ENCODE peak calls at places on chromosomes 4 and X, in six cellular contexts. U is right atrium auricular region, C is left ventricle myocardium inferior, J is cardiac fibroblast, X is H1, B is HFF-Myc. A is an unnamed sample.

GRCh38 chr4:140870427-140870826 is 114.2 kb upstream of the TBC1D9 start:
- DNase-seq in U (no peak), C (no peak), J (no peak), X (no peak), B (no peak), A (no peak)

GRCh38 chr4:3784469-3785291 is 18.5 kb downstream of the ADRA2C start:
- DNase-seq in U (no peak), C (no peak), J (no peak), X (no peak), B (no peak), A (no peak)

GRCh38 chrX:1418901-1419544 is 27.1 kb upstream of the SLC25A6 start:
- DNase-seq in U (no peak), C (no peak), J (no peak), X (no peak), B (no peak), A (no peak)

GRCh38 chrX:135544338-135544948 is 24.0 kb downstream of the INTS6L start:
- DNase-seq in U (no peak), C (no peak), J (no peak), X (no peak), B (no peak), A (no peak)

GRCh38 chr4:151569650-151570049 is 160.7 kb downstream of the FHIP1A start:
- DNase-seq in U (no peak), C (no peak), J (no peak), X (no peak), B (no peak), A (peak; percentile 15)

GRCh38 chr4:115575851-115576250 is 462.4 kb upstream of the NDST4 start:
- DNase-seq in U (no peak), C (no peak), J (no peak), X (no peak), B (no peak), A (no peak)

GRCh38 chrX:129772796-129773431 is 6.8 kb upstream of the SASH3 start:
- DNase-seq in U (peak; percentile 69), C (peak; percentile 43), J (no peak), X (no peak), B (no peak), A (no peak)

GRCh38 chr4:25817059-25817681 is 45.6 kb downstream of the SEL1L3 start:
- DNase-seq in U (no peak), C (no peak), J (peak; percentile 68), X (no peak), B (no peak), A (no peak)

GRCh38 chr4:80216100-80216761 is 18.9 kb downstream of the PRDM8 start:
- DNase-seq in U (no peak), C (no peak), J (no peak), X (no peak), B (no peak), A (no peak)

GRCh38 chr4:168852387-168852786 is 157.7 kb downstream of the CBR4 start:
- DNase-seq in U (no peak), C (no peak), J (no peak), X (no peak), B (no peak), A (no peak)

GRCh38 chrX:24498975-24499374 is 33.9 kb downstream of the PDK3 start:
- DNase-seq in U (no peak), C (no peak), J (peak; percentile 20), X (no peak), B (no peak), A (no peak)

GRCh38 chrX:65035451-65035779 is 59.2 kb upstream of the ZC4H2 start:
- DNase-seq in U (no peak), C (peak; percentile 15), J (peak; percentile 16), X (peak; percentile 0), B (no peak), A (no peak)

GRCh38 chrX:130975947-130976346 is 72.9 kb upstream of the ENOX2 start:
- DNase-seq in U (no peak), C (no peak), J (peak; percentile 51), X (no peak), B (peak; percentile 25), A (peak; percentile 60)

GRCh38 chrX:154013614-154014360 is 5.9 kb downstream of the IRAK1 start:
- DNase-seq in U (no peak), C (no peak), J (peak; percentile 45), X (no peak), B (no peak), A (no peak)

GRCh38 chr4:93760284-93760683 is 68.3 kb upstream of the ATOH1 start:
- DNase-seq in U (no peak), C (no peak), J (no peak), X (no peak), B (no peak), A (no peak)

GRCh38 chrX:142327182-142327581 is 122.1 kb upstream of the MAGEC2 start:
- DNase-seq in U (no peak), C (no peak), J (no peak), X (no peak), B (no peak), A (no peak)

GRCh38 chrX:66221856-66222255 is 57.8 kb downstream of the HEPH start:
- DNase-seq in U (no peak), C (no peak), J (no peak), X (no peak), B (no peak), A (no peak)

GRCh38 chr4:62087706-62088105 is 887.6 kb downstream of the ADGRL3 start:
- DNase-seq in U (no peak), C (no peak), J (no peak), X (no peak), B (no peak), A (no peak)

GRCh38 chr4:14752341-14753046 is 249.8 kb upstream of the CPEB2 start:
- DNase-seq in U (no peak), C (no peak), J (no peak), X (no peak), B (no peak), A (no peak)

GRCh38 chr4:14744346-14744745 is 257.9 kb upstream of the CPEB2 start:
- DNase-seq in U (no peak), C (no peak), J (no peak), X (no peak), B (no peak), A (no peak)

GRCh38 chr4:14749910-14750309 is 252.4 kb upstream of the CPEB2 start:
- DNase-seq in U (no peak), C (peak; percentile 29), J (peak; percentile 29), X (no peak), B (no peak), A (peak; percentile 0)
- TF ChIP-seq CTCF in U (peak; percentile 39), C (peak; percentile 71), J (peak; percentile 29), X (peak; percentile 51), B (no peak), A (peak; percentile 41)

DNA sequence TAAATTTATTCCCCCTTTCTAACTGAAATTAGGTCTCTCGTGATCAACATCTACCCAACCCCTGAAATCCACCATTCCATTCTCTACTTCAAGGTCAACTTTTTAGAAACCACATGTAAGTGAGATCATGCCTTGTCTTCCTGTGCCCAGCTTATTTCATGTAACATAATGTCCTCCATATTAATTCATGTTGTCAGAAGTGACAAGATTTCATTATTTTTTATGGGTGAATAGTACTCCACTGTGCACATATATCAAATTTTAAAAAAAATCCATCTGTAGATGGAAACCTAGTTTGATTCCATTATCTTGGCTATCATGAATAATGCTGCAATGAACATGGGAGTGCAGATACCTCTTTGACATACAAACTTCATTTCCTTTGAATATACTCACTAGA is 1.5 kb downstream of the PPID start:
- DNase-seq in U (no peak), C (no peak), J (no peak), X (no peak), B (no peak), A (no peak)
- H3K4me3 ChIP-seq in U (no peak overlapping the region), C (peak overlapping the region; percentile 97), J (no peak overlapping the region), X (no peak overlapping the region), B (peak overlapping the region; percentile 93), A (peak overlapping the region; percentile 83)

DNA sequence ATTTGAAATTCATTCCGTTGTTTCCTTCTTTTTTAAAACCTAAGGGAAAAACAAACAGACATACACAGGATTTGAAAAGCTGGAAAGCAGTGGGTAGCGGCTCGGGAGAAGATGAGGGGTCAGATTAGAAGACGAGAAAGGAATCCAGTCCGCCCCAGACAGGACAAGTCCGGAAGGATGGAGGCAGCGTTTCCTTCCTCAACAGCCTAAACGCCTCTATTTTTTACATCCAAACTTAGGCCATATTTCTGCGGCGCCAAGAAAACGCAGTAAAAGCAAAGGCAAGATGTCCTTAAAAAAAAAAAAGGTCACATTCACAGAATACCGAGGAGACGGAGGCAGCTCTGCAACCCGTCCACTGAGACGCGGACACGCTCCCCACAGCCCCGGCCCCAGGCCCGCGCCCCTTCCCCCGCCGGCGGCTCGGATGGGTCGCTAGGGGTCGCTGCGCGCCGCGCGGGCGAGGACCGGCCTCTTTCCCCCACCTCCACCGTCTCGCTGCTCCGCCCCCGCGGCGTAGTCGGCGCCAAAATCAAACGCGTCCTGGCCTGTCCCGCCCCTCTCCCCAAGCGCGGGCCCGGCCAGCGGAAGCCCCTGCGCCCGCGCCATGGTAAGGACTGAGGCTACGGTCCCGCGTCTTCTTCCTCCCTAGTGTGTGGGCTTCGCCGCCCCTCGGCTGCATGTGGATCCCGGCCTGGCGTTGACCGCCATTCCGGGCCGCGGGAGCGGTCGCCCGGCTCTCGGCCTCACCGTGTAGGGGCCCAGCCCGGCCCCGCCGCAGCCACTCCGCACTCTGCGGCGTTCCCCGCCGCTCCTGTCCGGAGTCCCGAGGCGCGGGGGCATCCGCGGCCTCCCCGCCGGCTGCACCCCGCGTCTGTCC is at the start of gene MND1:
- DNase-seq in U (peak; percentile 67), C (peak; percentile 82), J (peak; percentile 81), X (peak; percentile 72), B (no peak), A (no peak)
- TF ChIP-seq CTCF in U (peak; percentile 99), C (peak; percentile 98), J (peak; percentile 51), X (peak; percentile 70), B (peak; percentile 82), A (peak; percentile 81)

GRCh38 chr4:48247878-48248558 is 21.6 kb downstream of the TEC start:
- DNase-seq in U (no peak), C (no peak), J (no peak), X (no peak), B (no peak), A (no peak)
- H3K4me3 ChIP-seq in U (no peak overlapping the region), C (no peak overlapping the region), J (no peak overlapping the region), X (no peak overlapping the region), B (no peak overlapping the region), A (no peak overlapping the region)

GRCh38 chr4:121050251-121050650 is 22.1 kb downstream of the NDNF start:
- DNase-seq in U (no peak), C (no peak), J (no peak), X (no peak), B (no peak), A (no peak)
- TF ChIP-seq CTCF in U (no peak), C (peak; percentile 54), J (peak; percentile 12), X (peak; percentile 29), B (peak; percentile 10), A (peak; percentile 19)

GRCh38 chr4:107318078-107318477 is 282.0 kb upstream of the DKK2 start:
- DNase-seq in U (no peak), C (no peak), J (no peak), X (no peak), B (no peak), A (no peak)
- H3K4me3 ChIP-seq in U (no peak overlapping the region), C (no peak overlapping the region), J (no peak overlapping the region), X (no peak overlapping the region), B (no peak overlapping the region), A (no peak overlapping the region)

GRCh38 chr4:48269861-48270515 is 350 bp upstream of the TEC start:
- DNase-seq in U (peak; percentile 92), C (peak; percentile 94), J (peak; percentile 52), X (peak; percentile 85), B (no peak), A (peak; percentile 67)
- TF ChIP-seq CTCF in U (no peak), C (peak; percentile 48), J (peak; percentile 30), X (peak; percentile 35), B (peak; percentile 26), A (peak; percentile 15)